ENCODE peak calls at places on chromosomes 2 and 18, in seven cellular contexts. V, T, E, Y, O, X and Q are unnamed samples.

GRCh38 chr2:152098033-152098797 is 629 bp downstream of the CACNB4 start:
- DNase-seq in V (no peak), T (no peak), Y (no peak), E (no peak), X (no peak), O (peak), Q (peak)

GRCh38 chr18:9133225-9133624 is 3.4 kb upstream of the ANKRD12 start:
- DNase-seq in Y (no peak), V (no peak), O (no peak), X (no peak), T (no peak), E (no peak), Q (no peak)

GRCh38 chr18:66599190-66599589 is 4.7 kb downstream of the CDH19 start:
- DNase-seq in O (no peak), X (no peak), V (no peak), Y (no peak), T (no peak), E (no peak), Q (no peak)

GRCh38 chr2:65436825-65437221 is 4.4 kb upstream of the SPRED2 start:
- DNase-seq in V (no peak), O (no peak), X (no peak), Y (no peak), E (no peak), T (no peak), Q (peak)

GRCh38 chr2:19651466-19651865 is 250.3 kb downstream of the TTC32 start:
- DNase-seq in V (no peak), O (no peak), X (no peak), E (no peak), T (no peak), Y (no peak), Q (no peak)

GRCh38 chr2:217886720-217887309 is 116.0 kb downstream of the TNS1 start:
- DNase-seq in O (peak), Y (peak), V (peak), X (peak), T (no peak), E (peak), Q (peak)

GRCh38 chr2:10497797-10498251 is 49.7 kb upstream of the ODC1 start:
- DNase-seq in E (peak), Y (peak), O (no peak), T (no peak), V (no peak), X (peak), Q (no peak)

GRCh38 chr2:198283149-198283548 is 478.8 kb downstream of the PLCL1 start:
- DNase-seq in O (no peak), X (no peak), Y (no peak), V (no peak), E (no peak), T (no peak), Q (no peak)

GRCh38 chr18:217532-218334 is 50.1 kb downstream of the THOC1 start:
- DNase-seq in V (no peak), T (no peak), O (no peak), E (no peak), Y (no peak), X (no peak), Q (no peak)

GRCh38 chr18:41558744-41559143 is 396.3 kb upstream of the PIK3C3 start:
- DNase-seq in E (no peak), Y (no peak), X (no peak), T (no peak), V (no peak), O (no peak), Q (no peak)

GRCh38 chr2:30410217-30410616 is 36.8 kb upstream of the LCLAT1 start:
- DNase-seq in Y (peak), O (no peak), E (peak), T (no peak), X (no peak), V (no peak), Q (no peak)

GRCh38 chr2:237141556-237141955 is 55.9 kb downstream of the COPS8 start:
- DNase-seq in O (no peak), E (peak), V (no peak), Y (peak), T (no peak), X (no peak), Q (no peak)

GRCh38 chr2:2229898-2230817 is 100.9 kb downstream of the MYT1L start:
- DNase-seq in O (no peak), T (no peak), Y (no peak), E (no peak), V (no peak), X (no peak), Q (no peak)

GRCh38 chr2:234483568-234484251 is 13.2 kb downstream of the ARL4C start:
- DNase-seq in T (no peak), E (no peak), O (no peak), X (peak), V (no peak), Y (no peak), Q (no peak)

GRCh38 chr18:12046046-12046750 is 47.4 kb upstream of the ANKRD62 start:
- DNase-seq in O (no peak), Y (no peak), V (no peak), X (peak), E (no peak), T (no peak), Q (no peak)

GRCh38 chr2:191003405-191004309 is 10.3 kb downstream of the STAT1 start:
- DNase-seq in X (no peak), T (no peak), Y (no peak), V (no peak), E (no peak), O (no peak), Q (no peak)

GRCh38 chr2:1556776-1557466 is 143.7 kb downstream of the TPO start:
- DNase-seq in X (no peak), V (no peak), T (peak), Y (peak), O (no peak), E (peak), Q (no peak)

GRCh38 chr18:21664069-21664468 is 40.5 kb downstream of the ABHD3 start:
- DNase-seq in O (no peak), V (no peak), X (no peak), Y (no peak), E (no peak), T (no peak), Q (no peak)

GRCh38 chr2:234451242-234451641 is 45.6 kb downstream of the ARL4C start:
- DNase-seq in V (no peak), Y (no peak), O (no peak), E (no peak), X (no peak), T (no peak), Q (no peak)

GRCh38 chr2:46407852-46408455 is 71.4 kb upstream of the TMEM247 start:
- DNase-seq in X (no peak), T (no peak), Y (no peak), E (no peak), O (no peak), V (no peak), Q (no peak)

GRCh38 chr2:215921884-215922283 is 91.5 kb downstream of the MREG start:
- DNase-seq in E (peak), T (no peak), X (no peak), V (no peak), O (no peak), Y (peak), Q (no peak)

GRCh38 chr2:238439093-238439849 is 12.5 kb downstream of the ASB1 start:
- DNase-seq in T (no peak), E (peak), X (no peak), V (peak), O (no peak), Y (peak), Q (no peak)

GRCh38 chr2:235005603-235006259 is 53.9 kb downstream of the SH3BP4 start:
- DNase-seq in T (no peak), O (peak), V (no peak), X (no peak), E (no peak), Y (no peak), Q (no peak)

GRCh38 chr2:239374896-239375277 is 25.9 kb downstream of the HDAC4 start:
- DNase-seq in T (no peak), X (no peak), O (no peak), V (no peak), Y (no peak), E (no peak), Q (no peak)

GRCh38 chr2:207123776-207124391 is 41.9 kb downstream of the KLF7 start:
- DNase-seq in X (no peak), T (no peak), E (no peak), Y (no peak), V (no peak), O (no peak), Q (no peak)

GRCh38 chr2:205682239-205683021 is at the start of gene NRP2:
- DNase-seq in Y (peak), T (peak), V (no peak), O (peak), E (peak), X (peak), Q (peak)

GRCh38 chr2:177758591-177759371 is 313.8 kb downstream of the PDE11A start:
- DNase-seq in T (peak), O (peak), E (peak), Y (peak), V (peak), X (no peak), Q (no peak)

GRCh38 chr2:171405546-171405945 is 28.2 kb downstream of the METTL8 start:
- DNase-seq in V (no peak), O (no peak), Y (no peak), T (no peak), E (no peak), X (no peak), Q (no peak)

DNA sequence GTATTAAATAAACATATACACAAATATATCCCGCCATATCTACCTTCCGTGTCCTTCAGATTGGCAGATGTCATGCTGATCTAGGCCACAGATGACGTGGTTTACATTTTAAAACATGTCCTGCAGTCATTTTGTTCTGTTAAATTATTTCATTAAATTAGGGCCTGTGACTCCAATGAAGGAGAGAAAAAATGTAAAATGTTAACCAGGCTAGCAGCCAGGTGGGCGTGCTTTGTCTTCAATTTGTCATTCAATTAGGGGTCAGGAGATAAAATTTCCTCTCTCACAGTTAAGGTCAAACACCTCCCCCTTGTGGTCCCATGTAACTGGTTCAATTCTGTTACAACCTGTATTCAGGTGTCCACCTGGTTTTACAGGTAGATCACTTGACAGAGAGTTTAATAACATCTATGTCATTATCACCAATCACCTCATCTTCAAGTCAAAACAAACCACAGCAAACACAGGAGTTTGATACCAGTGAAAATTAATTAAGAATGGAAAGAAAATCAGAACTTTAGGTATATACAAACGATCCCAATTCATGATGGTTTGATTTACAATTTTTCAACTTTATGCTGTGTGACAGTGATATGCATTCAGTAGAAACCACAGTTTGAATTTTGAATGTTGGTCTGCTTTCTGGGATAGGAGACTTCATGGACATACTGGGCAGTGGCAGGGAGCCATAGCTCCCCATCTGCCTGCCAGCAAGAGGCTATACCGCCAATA is 339.4 kb downstream of the CMPK2 start:
- DNase-seq in E (no peak), Y (no peak), T (no peak), X (no peak), V (no peak), O (no peak), Q (peak)
- TF ChIP-seq CTCF in E (peak), Y (no peak), T (no peak), X (no peak), V (no peak), O (peak), Q (no peak)

DNA sequence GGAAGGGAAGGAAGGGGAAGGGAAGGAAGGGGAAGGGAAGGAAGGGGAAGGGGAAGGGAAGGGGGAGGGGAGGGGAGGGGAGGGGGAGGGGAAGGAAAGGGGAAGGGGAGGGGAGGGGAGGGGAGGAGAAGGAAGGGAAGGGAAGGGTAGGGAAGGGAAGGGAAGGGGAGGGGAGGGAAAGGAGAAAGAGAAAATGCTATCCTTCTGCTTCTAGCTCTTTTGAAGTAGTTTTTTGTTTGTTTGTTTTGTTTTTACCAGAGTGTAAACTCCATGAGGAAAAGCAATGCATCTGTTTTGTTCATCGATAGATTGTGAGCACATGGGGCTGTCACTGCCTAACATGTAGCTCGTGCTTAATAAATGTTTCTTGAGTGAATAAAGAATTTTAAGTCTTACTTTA is 1592.7 kb upstream of the ACVR2A start:
- DNase-seq in O (no peak), Y (no peak), E (no peak), T (no peak), V (no peak), X (no peak), Q (no peak)
- TF ChIP-seq CTCF in O (no peak), Y (no peak), E (no peak), T (no peak), V (no peak), X (no peak), Q (no peak)

GRCh38 chr18:33210575-33211189 is 229.8 kb downstream of the CCDC178 start:
- DNase-seq in T (no peak), V (no peak), X (no peak), E (peak), O (no peak), Y (peak), Q (peak)
- TF ChIP-seq CTCF in T (no peak), V (peak), X (no peak), E (peak), O (peak), Y (peak), Q (peak)

GRCh38 chr2:69192176-69192945 is 179.4 kb downstream of the ANTXR1 start:
- DNase-seq in E (no peak), T (no peak), X (no peak), O (no peak), V (no peak), Y (no peak), Q (no peak)

GRCh38 chr2:69200107-69200520 is 186.9 kb downstream of the GFPT1 start:
- DNase-seq in O (no peak), V (no peak), Y (peak), E (peak), T (no peak), X (no peak), Q (no peak)

GRCh38 chr2:69195706-69196105 is 182.7 kb downstream of the ANTXR1 start:
- DNase-seq in E (no peak), O (no peak), V (no peak), Y (no peak), X (no peak), T (no peak), Q (no peak)

GRCh38 chr2:69201243-69201642 is 185.8 kb downstream of the GFPT1 start:
- DNase-seq in V (no peak), O (no peak), E (no peak), X (no peak), T (no peak), Y (no peak), Q (no peak)

DNA sequence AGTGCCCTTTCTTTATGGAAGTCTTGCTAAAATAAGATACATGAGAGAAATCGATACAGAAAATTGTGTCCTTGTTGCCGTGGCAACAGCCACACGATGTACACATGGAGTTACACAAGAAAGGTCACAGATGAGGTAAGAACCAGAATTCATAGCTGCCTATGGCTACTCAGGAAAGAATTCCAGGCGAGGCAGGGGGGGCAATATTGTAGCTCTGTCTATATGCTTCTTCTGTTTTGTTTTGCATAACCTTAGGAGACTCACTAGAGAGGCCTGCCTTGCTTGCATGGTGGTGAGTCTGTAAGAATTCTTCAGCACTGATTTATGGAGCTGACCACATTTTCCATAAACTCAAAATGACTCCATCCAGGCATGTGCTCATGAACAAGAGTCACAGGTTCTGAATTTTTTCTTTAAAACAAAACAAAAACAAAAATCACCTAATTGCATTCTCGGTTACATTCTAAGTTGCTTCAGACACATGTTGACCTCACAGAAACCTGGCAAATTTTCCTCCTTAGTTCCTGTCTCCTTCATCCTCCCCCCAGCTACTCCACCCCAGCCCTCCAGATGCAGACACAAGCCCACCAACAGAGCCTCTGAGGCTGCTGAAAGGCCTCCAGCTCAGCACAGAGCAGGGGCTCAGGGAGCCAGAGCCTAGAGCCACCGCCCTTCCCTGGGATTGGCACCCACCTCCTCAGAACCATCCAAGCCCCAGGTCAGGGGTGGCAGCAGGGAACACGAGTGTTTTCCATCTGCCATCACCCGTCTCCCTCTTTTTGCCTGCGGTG is 183.5 kb downstream of the ANTXR1 start:
- DNase-seq in E (peak), T (no peak), X (no peak), O (no peak), Y (peak), V (no peak), Q (no peak)
- TF ChIP-seq CTCF in E (no peak), T (no peak), X (no peak), O (no peak), Y (no peak), V (no peak), Q (no peak)

GRCh38 chr2:74179063-74179865 is 585 bp upstream of the MOB1A start:
- DNase-seq in T (no peak), Y (no peak), E (no peak), X (no peak), O (no peak), V (no peak), Q (no peak)
- TF ChIP-seq CTCF in T (no peak), Y (peak), E (peak), X (no peak), O (peak), V (no peak), Q (no peak)

DNA sequence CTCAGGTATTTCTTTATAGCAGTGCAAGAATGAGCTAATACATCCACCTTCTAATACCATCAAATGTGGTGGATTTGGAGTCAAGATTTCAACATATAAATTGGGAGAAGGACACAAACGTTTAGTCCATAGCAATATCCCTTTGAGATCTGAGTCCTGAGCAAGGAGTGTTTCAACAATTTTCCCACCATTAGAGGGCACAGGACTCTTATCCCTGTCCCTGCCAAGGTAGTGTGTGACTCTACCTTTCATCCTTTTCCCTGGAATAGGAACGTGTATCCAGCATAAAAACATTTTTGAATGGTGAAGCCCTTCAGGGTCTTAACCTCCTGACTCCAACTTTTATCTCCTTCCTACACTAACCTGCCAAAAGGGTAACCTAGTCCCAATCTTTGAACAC is 181.3 kb upstream of the SRD5A2 start:
- DNase-seq in Y (no peak), O (no peak), V (no peak), X (no peak), T (no peak), E (no peak), Q (no peak)
- TF ChIP-seq CTCF in Y (no peak), O (no peak), V (peak), X (no peak), T (no peak), E (no peak), Q (no peak)

GRCh38 chr2:127526940-127527804 is 883 bp upstream of the IWS1 start:
- DNase-seq in O (no peak), T (no peak), E (no peak), X (no peak), Y (no peak), V (peak), Q (peak)
- TF ChIP-seq CTCF in O (no peak), T (no peak), E (no peak), X (no peak), Y (no peak), V (peak), Q (peak)

GRCh38 chr2:144890828-144891227 is 370.9 kb upstream of the ZEB2 start:
- DNase-seq in E (peak), O (no peak), Y (peak), T (no peak), X (no peak), V (no peak), Q (peak)
- TF ChIP-seq CTCF in E (peak), O (peak), Y (peak), T (no peak), X (no peak), V (no peak), Q (no peak)